ENCODE peak calls at places on chromosomes 4 and X, in four cellular contexts. X is H9, A is IMR-90, K is H1. L is an unnamed sample.

GRCh38 chr4:99947608-99948007 is 1.2 kb upstream of the DNAJB14 start:
- DNase-seq in X (no peak), A (no peak), K (no peak), L (peak)

GRCh38 chr4:39324446-39324845 is 41.7 kb downstream of the RFC1 start:
- DNase-seq in X (no peak), A (no peak), K (no peak), L (peak)

GRCh38 chr4:108350332-108350731 is 181.6 kb upstream of the LEF1 start:
- DNase-seq in X (no peak), A (no peak), K (no peak), L (peak)

GRCh38 chr4:87007345-87008181 is 72.8 kb downstream of the AFF1 start:
- DNase-seq in X (no peak), A (peak), K (no peak), L (peak)

GRCh38 chr4:25938251-25939186 is 24.5 kb downstream of the SMIM20 start:
- DNase-seq in X (no peak), A (peak), K (no peak), L (no peak)

GRCh38 chr4:7787681-7788141 is 151.9 kb downstream of the AFAP1 start:
- DNase-seq in X (no peak), A (no peak), K (no peak), L (no peak)

GRCh38 chr4:81844717-81845116 is 373.0 kb upstream of the RASGEF1B start:
- DNase-seq in X (peak), A (peak), K (peak), L (peak)

GRCh38 chr4:8225704-8226443 is 26.8 kb downstream of the SH3TC1 start:
- DNase-seq in X (peak), A (no peak), K (no peak), L (peak)

GRCh38 chrX:118560380-118560932 is 64.8 kb downstream of the DOCK11 start:
- DNase-seq in X (no peak), A (no peak), K (no peak), L (peak)

GRCh38 chr4:26300314-26301307 is 20.2 kb upstream of the RBPJ start:
- DNase-seq in X (no peak), A (no peak), K (no peak), L (no peak)

GRCh38 chr4:168540086-168540864 is 43.4 kb downstream of the PALLD start:
- DNase-seq in X (no peak), A (peak), K (no peak), L (peak)

GRCh38 chr4:6747690-6748068 is 31.7 kb downstream of the BLOC1S4 start:
- DNase-seq in X (no peak), A (no peak), K (no peak), L (no peak)

GRCh38 chr4:114386637-114387233 is 211.9 kb upstream of the UGT8 start:
- DNase-seq in X (no peak), A (peak), K (no peak), L (no peak)

GRCh38 chr4:69668680-69669079 is 15.6 kb upstream of the UGT2A1 start:
- DNase-seq in X (no peak), A (no peak), K (no peak), L (no peak)

GRCh38 chr4:185441479-185441878 is 15.7 kb upstream of the UFSP2 start:
- DNase-seq in X (no peak), A (no peak), K (no peak), L (no peak)

GRCh38 chrX:16825306-16826035 is 39.2 kb downstream of the TXLNG start:
- DNase-seq in X (no peak), A (peak), K (no peak), L (no peak)

GRCh38 chr4:41381384-41381783 is 124.7 kb downstream of the UCHL1 start:
- DNase-seq in X (no peak), A (no peak), K (no peak), L (no peak)

GRCh38 chr4:52157641-52158316 is 106.7 kb downstream of the SPATA18 start:
- DNase-seq in X (no peak), A (no peak), K (no peak), L (no peak)

GRCh38 chr4:125849869-125850268 is 535.1 kb downstream of the FAT4 start:
- DNase-seq in X (no peak), A (peak), K (no peak), L (no peak)

GRCh38 chrX:42567268-42567667 is 210.7 kb downstream of the PPP1R2C start:
- DNase-seq in X (no peak), A (no peak), K (no peak), L (peak)

GRCh38 chr4:142379277-142380051 is 466.6 kb downstream of the INPP4B start:
- DNase-seq in X (no peak), A (peak), K (peak), L (peak)

GRCh38 chrX:580020-580419 is 50.6 kb upstream of the SHOX start:
- DNase-seq in X (no peak), A (no peak), K (peak), L (no peak)

GRCh38 chr4:75630174-75630931 is at the start of gene CDKL2:
- DNase-seq in X (peak), A (no peak), K (peak), L (peak)

GRCh38 chr4:115973768-115974167 is 860.3 kb upstream of the NDST4 start:
- DNase-seq in X (no peak), A (no peak), K (no peak), L (peak)

GRCh38 chr4:87985097-87985886 is 9.8 kb downstream of the SPP1 start:
- DNase-seq in X (peak), A (peak), K (peak), L (peak)

GRCh38 chr4:114108869-114109268 is 129.4 kb upstream of the ARSJ start:
- DNase-seq in X (no peak), A (peak), K (no peak), L (peak)

GRCh38 chr4:176844448-176844847 is 51.7 kb upstream of the VEGFC start:
- DNase-seq in X (no peak), A (no peak), K (no peak), L (no peak)

GRCh38 chr4:120524237-120524636 is 398.3 kb downstream of the PRDM5 start:
- DNase-seq in X (no peak), A (no peak), K (no peak), L (no peak)

GRCh38 chr4:74942251-74942917 is 9.5 kb downstream of the PARM1 start:
- DNase-seq in X (no peak), A (no peak), K (no peak), L (peak)

GRCh38 chrX:4547218-4547836 is 833.9 kb upstream of the PRKX start:
- DNase-seq in X (peak), A (peak), K (peak), L (peak)

GRCh38 chr4:85475631-85476233 is 782 bp downstream of the ARHGAP24 start:
- DNase-seq in X (no peak), A (no peak), K (peak), L (no peak)

DNA sequence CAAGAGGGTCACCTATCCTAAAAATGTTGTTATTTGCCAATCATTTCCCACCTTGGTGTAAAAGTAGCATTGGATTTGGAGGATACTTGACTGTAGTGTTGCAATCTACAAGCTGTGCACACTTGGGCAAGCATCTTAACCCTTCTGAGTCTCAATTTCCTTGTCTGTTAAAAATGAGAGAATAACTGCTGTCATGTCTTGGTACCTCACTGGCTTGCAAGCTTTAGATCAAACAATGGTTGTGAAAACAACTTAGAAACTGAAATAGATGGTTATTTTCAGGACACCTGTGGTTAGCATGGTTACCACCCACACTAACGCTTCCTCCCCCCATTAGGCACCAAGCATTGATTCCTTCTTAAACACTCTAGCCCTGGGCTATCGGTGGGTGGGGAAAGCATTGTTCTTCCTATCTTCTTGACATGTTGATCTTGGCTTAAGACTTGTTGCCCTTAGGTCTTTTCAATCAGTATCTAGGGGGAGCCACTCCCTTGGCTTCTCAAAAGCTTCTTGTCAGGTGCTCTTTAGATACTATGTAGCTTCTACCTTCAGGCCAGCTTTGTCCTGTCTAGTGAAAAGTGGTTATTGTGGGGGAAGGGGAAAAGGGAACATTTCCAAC is 10.6 kb upstream of the AMOT start:
- DNase-seq in X (peak), A (no peak), K (no peak), L (peak)
- H3K56ac ChIP-seq in X (no peak), A (no peak), K (no peak), L (no peak)

DNA sequence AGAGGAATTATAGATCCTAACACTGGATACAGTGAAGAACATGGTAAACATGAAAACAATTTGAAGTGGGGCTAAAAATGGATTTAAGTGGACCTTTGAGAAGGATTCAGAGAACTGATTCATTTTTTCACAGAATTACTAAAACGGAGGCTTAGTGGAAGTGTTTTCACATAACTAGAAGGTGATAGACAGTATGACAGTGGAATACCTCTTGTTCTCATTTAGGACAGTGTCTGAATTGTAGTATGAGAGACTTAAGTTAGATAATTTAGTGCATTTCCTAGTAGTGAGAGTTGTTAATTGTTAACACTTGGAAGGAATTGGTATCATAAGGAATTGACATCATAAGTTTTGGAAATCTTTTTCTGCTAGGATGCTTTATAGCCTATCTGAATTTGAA is 64.1 kb downstream of the FIP1L1 start:
- DNase-seq in X (no peak), A (no peak), K (no peak), L (peak)
- H3K56ac ChIP-seq in X (no peak), A (no peak), K (no peak), L (no peak)

GRCh38 chr4:146072381-146072780 is 103.1 kb upstream of the LSM6 start:
- DNase-seq in X (no peak), A (no peak), K (no peak), L (no peak)

GRCh38 chr4:146076081-146076480 is 99.4 kb upstream of the LSM6 start:
- DNase-seq in X (no peak), A (no peak), K (no peak), L (no peak)

GRCh38 chr4:146073517-146073916 is 102.0 kb upstream of the LSM6 start:
- DNase-seq in X (no peak), A (no peak), K (no peak), L (no peak)
- H3K56ac ChIP-seq in X (no peak), A (no peak), K (no peak), L (no peak)

DNA sequence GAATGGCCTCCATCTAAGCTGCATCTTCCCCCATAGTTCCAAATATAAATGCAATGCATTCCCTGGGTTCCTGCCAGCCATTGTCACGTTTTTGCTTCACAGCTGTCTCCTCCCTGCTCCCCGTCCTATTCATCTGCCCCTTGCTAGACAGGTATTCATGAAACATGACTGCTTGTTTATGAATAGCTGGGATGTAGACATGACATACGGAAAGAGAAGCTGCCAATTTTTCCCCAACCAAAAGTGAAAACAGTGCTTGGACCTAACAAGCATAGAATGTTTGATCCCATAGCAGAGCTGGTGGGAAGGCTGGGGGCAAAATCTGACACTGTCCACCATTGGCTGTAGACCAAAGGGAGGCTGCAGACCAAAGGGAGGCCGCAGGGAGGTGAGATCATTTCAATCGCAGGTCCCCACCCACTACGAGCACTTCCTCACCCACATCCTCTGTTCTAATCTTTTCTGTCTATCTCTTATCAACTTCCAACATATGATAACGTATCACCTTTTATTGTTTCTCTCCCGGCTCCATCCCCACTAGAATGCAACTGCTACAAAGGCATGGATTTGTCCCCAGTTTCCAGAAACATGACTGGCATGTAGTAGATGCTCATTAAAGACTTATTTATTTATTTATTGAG is 8.5 kb upstream of the GYG2 start:
- DNase-seq in X (no peak), A (no peak), K (no peak), L (peak)
- H3K56ac ChIP-seq in X (no peak), A (no peak), K (no peak), L (no peak)

L was measured in mesendoderm.